ENCODE peak calls at places on chromosomes 2 and 18, in four cellular contexts. W is CD4-positive, alpha-beta T cell; C is fibroblast of villous mesenchyme; J is cardiac fibroblast. O is an unnamed sample.

GRCh38 chr18:52334307-52334706 is 5.7 kb upstream of the DCC start:
- DNase-seq in W (no peak), J (no peak), C (no peak), O (no peak)

GRCh38 chr2:118013221-118013723 is 598 bp downstream of the CCDC93 start:
- DNase-seq in C (peak; percentile 19), J (no peak), W (no peak), O (peak; percentile 52)

GRCh38 chr18:69628774-69629359 is 228.2 kb downstream of the DOK6 start:
- DNase-seq in J (no peak), C (no peak), W (no peak), O (no peak)

GRCh38 chr2:230798769-230799399 is 65.9 kb upstream of the ITM2C start:
- DNase-seq in W (peak; percentile 40), C (peak; percentile 75), J (peak; percentile 73), O (no peak)

GRCh38 chr2:219661197-219661954 is 33.9 kb downstream of the SLC4A3 start:
- DNase-seq in W (no peak), J (peak; percentile 27), C (peak; percentile 28), O (no peak)

GRCh38 chr2:158726906-158727592 is 68.1 kb upstream of the DAPL1 start:
- DNase-seq in J (peak; percentile 13), C (peak; percentile 3), W (no peak), O (no peak)

GRCh38 chr18:13179566-13180113 is 38.9 kb upstream of the LDLRAD4 start:
- DNase-seq in J (no peak), W (no peak), C (no peak), O (no peak)

GRCh38 chr18:35590935-35591334 is 9.4 kb downstream of the GALNT1 start:
- DNase-seq in W (no peak), C (no peak), J (no peak), O (no peak)

GRCh38 chr2:239671916-239672849 is 271.4 kb upstream of the HDAC4 start:
- DNase-seq in J (no peak), C (no peak), W (no peak), O (no peak)

GRCh38 chr2:60819155-60819862 is 62.1 kb upstream of the REL start:
- DNase-seq in J (no peak), W (peak; percentile 93), C (no peak), O (no peak)

GRCh38 chr2:241074065-241074818 is 27.8 kb downstream of the MTERF4 start:
- DNase-seq in W (no peak), C (no peak), J (no peak), O (no peak)

GRCh38 chr2:23429036-23429435 is 44.1 kb downstream of the KLHL29 start:
- DNase-seq in J (no peak), C (no peak), W (no peak), O (no peak)

GRCh38 chr2:29012211-29012681 is 31.1 kb downstream of the TOGARAM2 start:
- DNase-seq in C (peak; percentile 65), J (peak; percentile 79), W (peak; percentile 36), O (no peak)

GRCh38 chr2:205747827-205748386 is 65.6 kb downstream of the NRP2 start:
- DNase-seq in J (no peak), C (no peak), W (no peak), O (no peak)

GRCh38 chr2:236782938-236783337 is 213.3 kb downstream of the ACKR3 start:
- DNase-seq in J (no peak), W (no peak), C (no peak), O (no peak)

GRCh38 chr2:12379143-12379542 is 337.6 kb upstream of the TRIB2 start:
- DNase-seq in J (no peak), C (peak; percentile 12), W (no peak), O (no peak)

GRCh38 chr2:219551863-219552381 is 8.1 kb downstream of the TMEM198 start:
- DNase-seq in J (no peak), C (peak; percentile 20), W (no peak), O (no peak)

GRCh38 chr2:133667-134593 is 87.6 kb upstream of the FAM110C start:
- DNase-seq in W (no peak), C (no peak), J (no peak), O (no peak)

GRCh38 chr2:240569998-240570530 is 1.8 kb downstream of the RNPEPL1 start:
- DNase-seq in W (no peak), C (no peak), J (no peak), O (no peak)

GRCh38 chr2:70516596-70516995 is 37.0 kb downstream of the TGFA start:
- DNase-seq in W (no peak), J (no peak), C (no peak), O (no peak)

GRCh38 chr2:133780099-133780996 is 212.1 kb upstream of the NCKAP5 start:
- DNase-seq in W (no peak), J (peak; percentile 87), C (peak; percentile 75), O (peak; percentile 65)

GRCh38 chr2:200888719-200889625 is at the start of the genes NIF3L1 and PPIL3:
- DNase-seq in J (peak; percentile 98), C (peak; percentile 98), W (peak; percentile 97), O (peak; percentile 94)
- TF ChIP-seq CTCF in J (no peak), C (no peak), W (no peak), O (no peak)

DNA sequence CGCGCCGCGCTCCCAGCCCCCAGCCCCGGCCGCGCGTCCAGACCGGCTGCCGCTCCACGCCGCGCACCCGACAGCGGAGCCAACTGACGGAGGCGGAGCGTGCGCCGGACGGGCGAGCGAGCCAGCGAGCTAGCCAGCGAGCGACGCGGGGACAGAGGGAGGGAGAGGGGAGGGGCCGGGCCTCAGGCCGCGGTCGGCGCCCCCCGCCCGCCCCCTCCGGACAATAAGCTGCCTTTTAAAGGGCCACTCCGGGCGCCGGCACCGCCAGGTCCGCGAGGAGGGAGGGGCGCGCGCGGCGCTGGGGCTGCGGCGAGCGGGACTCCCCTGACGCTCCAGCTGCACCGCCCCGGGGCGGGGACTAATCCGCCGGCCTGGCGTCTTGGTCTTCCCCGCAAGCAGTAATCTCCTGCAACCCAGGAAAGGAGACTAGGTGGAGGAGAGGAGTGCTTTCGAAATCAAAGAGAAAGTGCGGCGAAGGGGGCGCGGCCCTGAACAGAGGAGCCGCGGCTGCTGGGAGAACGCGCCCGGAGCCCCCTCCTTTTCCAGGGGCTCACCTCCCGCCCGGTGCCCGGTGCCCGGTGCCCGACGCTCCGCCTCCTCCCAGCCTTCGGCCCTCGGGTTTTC is at the start of gene BIN1:
- DNase-seq in J (peak; percentile 95), C (peak; percentile 95), W (peak; percentile 45), O (peak; percentile 89)
- TF ChIP-seq CTCF in J (no peak), C (no peak), W (no peak), O (no peak)

GRCh38 chr2:1900736-1901135 is 156.4 kb upstream of the PXDN start:
- DNase-seq in C (no peak), J (no peak), W (no peak), O (no peak)
- TF ChIP-seq CTCF in C (no peak), J (no peak), W (no peak), O (no peak)

GRCh38 chr2:78351208-78351607 is 674.3 kb upstream of the REG3G start:
- DNase-seq in C (no peak), W (no peak), J (no peak), O (no peak)

DNA sequence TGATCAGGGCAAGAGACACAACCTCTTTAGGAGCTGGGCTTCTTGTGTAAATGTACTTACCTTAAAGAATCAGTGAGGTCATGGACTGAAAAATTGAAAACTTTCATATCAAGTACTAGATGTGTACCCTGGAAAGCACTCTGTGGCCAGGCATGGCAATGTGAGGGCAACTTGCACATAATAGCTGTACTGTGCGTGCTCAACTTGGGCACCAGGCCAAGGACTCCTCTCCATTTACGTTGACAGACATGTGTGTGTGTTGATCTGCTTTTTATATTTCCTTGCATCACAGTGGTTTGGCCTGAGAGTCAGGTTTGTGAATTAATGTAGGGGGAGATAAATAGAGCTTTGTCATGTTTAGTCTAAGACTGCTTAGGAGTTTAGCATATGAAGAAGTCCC is 669.5 kb upstream of the REG3G start:
- DNase-seq in W (no peak), J (no peak), C (no peak), O (no peak)
- TF ChIP-seq CTCF in W (no peak), J (no peak), C (no peak), O (no peak)

GRCh38 chr2:177796011-177796410 is 276.6 kb downstream of the PDE11A start:
- DNase-seq in J (no peak), C (no peak), W (no peak), O (no peak)

GRCh38 chr2:177797808-177798207 is 274.8 kb downstream of the PDE11A start:
- DNase-seq in C (no peak), J (no peak), W (no peak), O (no peak)

GRCh38 chr2:177796644-177797415 is 275.7 kb downstream of the PDE11A start:
- DNase-seq in J (no peak), C (no peak), W (no peak), O (no peak)

DNA sequence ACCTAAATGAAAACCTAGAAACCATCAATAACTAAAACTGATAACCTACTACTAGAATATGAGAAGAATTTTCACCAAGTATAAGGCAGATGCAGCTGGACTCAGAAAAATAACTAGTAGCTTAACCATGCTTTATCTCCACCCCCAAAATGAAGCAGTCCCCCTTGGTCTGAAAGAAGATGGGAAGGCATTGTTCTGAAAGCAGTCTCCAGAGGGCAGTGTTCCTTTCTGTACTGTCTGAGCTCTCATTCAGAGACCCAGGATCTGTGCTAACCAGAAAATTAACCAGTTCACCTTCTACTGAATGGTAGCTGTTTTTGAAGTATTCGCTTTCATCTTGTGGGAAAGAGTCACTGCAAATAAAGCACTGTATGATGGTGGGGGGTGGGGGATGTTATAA is 273.0 kb downstream of the PDE11A start:
- DNase-seq in W (no peak), C (peak; percentile 24), J (peak; percentile 23), O (no peak)
- TF ChIP-seq CTCF in W (peak; percentile 27), C (peak; percentile 65), J (peak; percentile 21), O (no peak)

DNA sequence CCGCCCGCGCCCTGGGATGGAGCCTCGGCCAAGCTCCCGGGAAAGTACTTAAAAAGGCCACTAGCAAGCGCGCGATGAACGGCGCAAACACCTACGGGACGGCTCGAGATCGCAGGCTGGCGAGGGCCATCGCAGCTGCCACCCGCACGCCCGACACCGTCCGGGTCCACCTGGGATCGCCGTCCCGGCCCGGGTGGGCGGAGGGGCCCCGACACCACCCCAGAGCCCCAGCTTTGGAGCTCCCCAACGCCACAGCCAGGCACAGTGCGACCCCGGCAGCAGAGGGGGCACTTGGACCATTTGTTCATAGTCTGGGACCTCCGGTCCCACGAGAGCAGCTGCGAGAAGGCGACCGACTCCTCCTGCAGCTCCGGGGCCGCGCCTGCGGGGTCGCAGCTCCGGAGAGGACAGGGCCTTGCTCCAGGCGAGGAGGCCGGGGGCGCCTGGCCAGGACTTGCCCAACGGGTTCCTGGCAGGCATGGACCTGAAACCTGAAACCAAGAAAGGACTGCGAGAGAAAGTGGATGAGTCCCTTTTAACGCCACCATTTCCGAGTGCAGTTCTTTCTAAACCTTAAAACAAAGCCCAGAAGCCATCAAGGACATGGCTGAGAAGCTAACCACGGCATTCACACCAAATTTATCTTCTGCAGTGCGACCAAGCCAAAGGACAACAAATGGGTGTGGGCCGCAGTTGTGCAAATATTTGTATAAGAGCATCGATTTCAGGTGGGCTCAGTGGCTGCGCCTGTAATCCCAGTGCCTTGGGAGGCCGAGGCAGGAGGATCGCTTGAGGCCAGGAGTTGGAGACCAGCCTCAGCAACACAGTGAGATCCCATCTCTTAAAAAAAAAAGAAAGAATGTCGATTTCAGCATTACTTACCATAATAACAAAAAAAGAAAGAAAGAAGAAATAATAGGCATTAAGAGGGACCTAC is 54.0 kb upstream of the IMP4 start:
- DNase-seq in W (no peak), C (no peak), J (no peak), O (no peak)
- TF ChIP-seq CTCF in W (no peak), C (peak; percentile 5), J (no peak), O (no peak)

GRCh38 chr18:22477222-22477621 is 59.5 kb upstream of the CTAGE1 start:
- DNase-seq in C (no peak), J (no peak), W (no peak), O (no peak)
- TF ChIP-seq CTCF in C (no peak), J (no peak), W (no peak), O (no peak)

O was measured in mesothelial cell of epicardium.